ENCODE peak calls at places on chromosome 10, in six cellular contexts. One of them, this sample, is unnamed.

GRCh38 chr10:110730345-110731055 is 86.4 kb downstream of the RBM20 start:
- DNase-seq in substantia nigra: no peak
- DNase-seq in Peyer's patch: no peak
- DNase-seq in erythroblast: no peak
- DNase-seq in mesenchymal stem cell: no peak
- DNase-seq in GM23338: no peak
- DNase-seq in this sample: no peak

GRCh38 chr10:75712241-75712880 is 280.9 kb downstream of the LRMDA start:
- DNase-seq in substantia nigra: peak
- DNase-seq in Peyer's patch: no peak
- DNase-seq in erythroblast: no peak
- DNase-seq in mesenchymal stem cell: no peak
- DNase-seq in GM23338: peak
- DNase-seq in this sample: no peak

GRCh38 chr10:93073539-93074136 is at the start of gene CYP26A1:
- DNase-seq in substantia nigra: no peak
- DNase-seq in Peyer's patch: no peak
- DNase-seq in erythroblast: peak
- DNase-seq in mesenchymal stem cell: no peak
- DNase-seq in GM23338: peak
- DNase-seq in this sample: no peak

GRCh38 chr10:97046426-97047072 is 139.2 kb downstream of the SLIT1 start:
- DNase-seq in substantia nigra: no peak
- DNase-seq in Peyer's patch: no peak
- DNase-seq in erythroblast: no peak
- DNase-seq in mesenchymal stem cell: no peak
- DNase-seq in GM23338: no peak
- DNase-seq in this sample: no peak

GRCh38 chr10:34967411-34967880 is 122.7 kb downstream of the CUL2 start:
- DNase-seq in substantia nigra: peak
- DNase-seq in Peyer's patch: no peak
- DNase-seq in erythroblast: no peak
- DNase-seq in mesenchymal stem cell: no peak
- DNase-seq in GM23338: no peak
- DNase-seq in this sample: peak

GRCh38 chr10:73785721-73786511 is 510 bp downstream of the ZSWIM8 start:
- DNase-seq in substantia nigra: peak
- DNase-seq in Peyer's patch: peak
- DNase-seq in erythroblast: peak
- DNase-seq in mesenchymal stem cell: peak
- DNase-seq in GM23338: peak
- DNase-seq in this sample: peak

GRCh38 chr10:62183857-62184805 is 84.5 kb downstream of the RTKN2 start:
- DNase-seq in substantia nigra: no peak
- DNase-seq in Peyer's patch: no peak
- DNase-seq in erythroblast: no peak
- DNase-seq in mesenchymal stem cell: no peak
- DNase-seq in GM23338: no peak
- DNase-seq in this sample: no peak

GRCh38 chr10:58998924-58999713 is 177.3 kb upstream of the PHYHIPL start:
- DNase-seq in substantia nigra: peak
- DNase-seq in Peyer's patch: no peak
- DNase-seq in erythroblast: no peak
- DNase-seq in mesenchymal stem cell: no peak
- DNase-seq in GM23338: no peak
- DNase-seq in this sample: no peak

GRCh38 chr10:31261502-31262311 is 57.3 kb upstream of the ZEB1 start:
- DNase-seq in substantia nigra: no peak
- DNase-seq in Peyer's patch: no peak
- DNase-seq in erythroblast: no peak
- DNase-seq in mesenchymal stem cell: peak
- DNase-seq in GM23338: no peak
- DNase-seq in this sample: peak

GRCh38 chr10:12350167-12350872 is 973 bp downstream of the CAMK1D start:
- DNase-seq in substantia nigra: peak
- DNase-seq in Peyer's patch: peak
- DNase-seq in erythroblast: peak
- DNase-seq in mesenchymal stem cell: peak
- DNase-seq in GM23338: peak
- DNase-seq in this sample: peak

GRCh38 chr10:112951349-112952281 is 1.6 kb downstream of the TCF7L2 start:
- DNase-seq in substantia nigra: peak
- DNase-seq in Peyer's patch: peak
- DNase-seq in erythroblast: peak
- DNase-seq in mesenchymal stem cell: peak
- DNase-seq in GM23338: peak
- DNase-seq in this sample: peak

GRCh38 chr10:112471878-112472487 is 25.0 kb downstream of the VTI1A start:
- DNase-seq in substantia nigra: no peak
- DNase-seq in Peyer's patch: no peak
- DNase-seq in erythroblast: peak
- DNase-seq in mesenchymal stem cell: peak
- DNase-seq in GM23338: peak
- DNase-seq in this sample: peak

GRCh38 chr10:628386-629045 is 61.0 kb downstream of the DIP2C start:
- DNase-seq in substantia nigra: peak
- DNase-seq in Peyer's patch: no peak
- DNase-seq in erythroblast: no peak
- DNase-seq in mesenchymal stem cell: no peak
- DNase-seq in GM23338: no peak
- DNase-seq in this sample: no peak

GRCh38 chr10:110746254-110746826 is 102.2 kb downstream of the RBM20 start:
- DNase-seq in substantia nigra: peak
- DNase-seq in Peyer's patch: peak
- DNase-seq in erythroblast: peak
- DNase-seq in mesenchymal stem cell: peak
- DNase-seq in GM23338: peak
- DNase-seq in this sample: peak

GRCh38 chr10:62637249-62638061 is 167.1 kb upstream of the ADO start:
- DNase-seq in substantia nigra: no peak
- DNase-seq in Peyer's patch: peak
- DNase-seq in erythroblast: peak
- DNase-seq in mesenchymal stem cell: peak
- DNase-seq in GM23338: no peak
- DNase-seq in this sample: peak

GRCh38 chr10:65570143-65571010 is 1355.5 kb upstream of the LRRTM3 start:
- DNase-seq in substantia nigra: no peak
- DNase-seq in Peyer's patch: peak
- DNase-seq in erythroblast: peak
- DNase-seq in mesenchymal stem cell: peak
- DNase-seq in GM23338: peak
- DNase-seq in this sample: peak

GRCh38 chr10:117160567-117160966 is 22.5 kb upstream of the VAX1 start:
- DNase-seq in substantia nigra: no peak
- DNase-seq in Peyer's patch: no peak
- DNase-seq in erythroblast: no peak
- DNase-seq in mesenchymal stem cell: no peak
- DNase-seq in GM23338: no peak
- DNase-seq in this sample: no peak

GRCh38 chr10:124268976-124269375 is 149.7 kb downstream of the OAT start:
- DNase-seq in substantia nigra: no peak
- DNase-seq in Peyer's patch: no peak
- DNase-seq in erythroblast: no peak
- DNase-seq in mesenchymal stem cell: no peak
- DNase-seq in GM23338: no peak
- DNase-seq in this sample: no peak